ENCODE peak calls at places on chromosomes 13 and 19, in eight cellular contexts. One of them, this sample, is unnamed.

GRCh38 chr13:78193853-78194252 is 275.2 kb upstream of the EDNRB start:
- DNase-seq in iris pigment epithelial cell: no peak
- DNase-seq in HFF-Myc: no peak
- DNase-seq in RWPE2: no peak
- DNase-seq in effector CD4-positive, alpha-beta T cell: no peak
- DNase-seq in anterior cingulate cortex: no peak
- DNase-seq in stimulated activated CD4-positive, alpha-beta T cell treated with anti-CD3 and anti-CD28 coated beads, Interleukin-1b, Interleukin-23, amount 100 ng/mL, for 1 hour: no peak
- DNase-seq in HTR-8/SVneo: no peak
- DNase-seq in this sample: no peak

GRCh38 chr19:46030861-46031550 is 8.2 kb upstream of the PGLYRP1 start:
- DNase-seq in stimulated activated CD4-positive, alpha-beta T cell treated with anti-CD3 and anti-CD28 coated beads, Interleukin-1b, Interleukin-23, amount 100 ng/mL, for 1 hour: no peak
- DNase-seq in anterior cingulate cortex: no peak
- DNase-seq in HTR-8/SVneo: no peak
- DNase-seq in HFF-Myc: no peak
- DNase-seq in iris pigment epithelial cell: no peak
- DNase-seq in RWPE2: no peak
- DNase-seq in effector CD4-positive, alpha-beta T cell: no peak
- DNase-seq in this sample: no peak

GRCh38 chr19:1055886-1056620 is 10.9 kb upstream of the ARHGAP45 start:
- DNase-seq in iris pigment epithelial cell: no peak
- DNase-seq in RWPE2: no peak
- DNase-seq in effector CD4-positive, alpha-beta T cell: no peak
- DNase-seq in HFF-Myc: no peak
- DNase-seq in anterior cingulate cortex: no peak
- DNase-seq in stimulated activated CD4-positive, alpha-beta T cell treated with anti-CD3 and anti-CD28 coated beads, Interleukin-1b, Interleukin-23, amount 100 ng/mL, for 1 hour: no peak
- DNase-seq in HTR-8/SVneo: no peak
- DNase-seq in this sample: no peak

GRCh38 chr19:37941820-37942515 is 35.0 kb downstream of the SIPA1L3 start:
- DNase-seq in RWPE2: no peak
- DNase-seq in anterior cingulate cortex: no peak
- DNase-seq in stimulated activated CD4-positive, alpha-beta T cell treated with anti-CD3 and anti-CD28 coated beads, Interleukin-1b, Interleukin-23, amount 100 ng/mL, for 1 hour: no peak
- DNase-seq in iris pigment epithelial cell: no peak
- DNase-seq in effector CD4-positive, alpha-beta T cell: no peak
- DNase-seq in HTR-8/SVneo: no peak
- DNase-seq in HFF-Myc: no peak
- DNase-seq in this sample: no peak

GRCh38 chr13:38141792-38142191 is 207.9 kb upstream of the UFM1 start:
- DNase-seq in HFF-Myc: no peak
- DNase-seq in effector CD4-positive, alpha-beta T cell: no peak
- DNase-seq in RWPE2: no peak
- DNase-seq in iris pigment epithelial cell: peak; percentile 48
- DNase-seq in stimulated activated CD4-positive, alpha-beta T cell treated with anti-CD3 and anti-CD28 coated beads, Interleukin-1b, Interleukin-23, amount 100 ng/mL, for 1 hour: no peak
- DNase-seq in anterior cingulate cortex: no peak
- DNase-seq in HTR-8/SVneo: no peak
- DNase-seq in this sample: no peak

GRCh38 chr13:98327326-98328314 is 150.6 kb upstream of the RNF113B start:
- DNase-seq in stimulated activated CD4-positive, alpha-beta T cell treated with anti-CD3 and anti-CD28 coated beads, Interleukin-1b, Interleukin-23, amount 100 ng/mL, for 1 hour: no peak
- DNase-seq in HFF-Myc: no peak
- DNase-seq in effector CD4-positive, alpha-beta T cell: no peak
- DNase-seq in anterior cingulate cortex: no peak
- DNase-seq in HTR-8/SVneo: peak; percentile 4
- DNase-seq in RWPE2: no peak
- DNase-seq in iris pigment epithelial cell: peak; percentile 82
- DNase-seq in this sample: no peak

GRCh38 chr19:1237754-1238372 is at the start of gene CBARP:
- DNase-seq in HTR-8/SVneo: no peak
- DNase-seq in HFF-Myc: no peak
- DNase-seq in stimulated activated CD4-positive, alpha-beta T cell treated with anti-CD3 and anti-CD28 coated beads, Interleukin-1b, Interleukin-23, amount 100 ng/mL, for 1 hour: no peak
- DNase-seq in effector CD4-positive, alpha-beta T cell: no peak
- DNase-seq in iris pigment epithelial cell: no peak
- DNase-seq in RWPE2: no peak
- DNase-seq in anterior cingulate cortex: peak; percentile 57
- DNase-seq in this sample: no peak

GRCh38 chr13:80251403-80251802 is 89.5 kb downstream of the SPRY2 start:
- DNase-seq in stimulated activated CD4-positive, alpha-beta T cell treated with anti-CD3 and anti-CD28 coated beads, Interleukin-1b, Interleukin-23, amount 100 ng/mL, for 1 hour: no peak
- DNase-seq in iris pigment epithelial cell: peak; percentile 77
- DNase-seq in anterior cingulate cortex: no peak
- DNase-seq in effector CD4-positive, alpha-beta T cell: no peak
- DNase-seq in HFF-Myc: peak; percentile 59
- DNase-seq in HTR-8/SVneo: no peak
- DNase-seq in RWPE2: no peak
- DNase-seq in this sample: no peak

GRCh38 chr19:29389495-29389894 is 136.3 kb upstream of the VSTM2B start:
- DNase-seq in iris pigment epithelial cell: no peak
- DNase-seq in RWPE2: no peak
- DNase-seq in stimulated activated CD4-positive, alpha-beta T cell treated with anti-CD3 and anti-CD28 coated beads, Interleukin-1b, Interleukin-23, amount 100 ng/mL, for 1 hour: no peak
- DNase-seq in HTR-8/SVneo: no peak
- DNase-seq in effector CD4-positive, alpha-beta T cell: no peak
- DNase-seq in anterior cingulate cortex: no peak
- DNase-seq in HFF-Myc: no peak
- DNase-seq in this sample: no peak

GRCh38 chr13:114063545-114064515 is 68.6 kb downstream of the RASA3 start:
- DNase-seq in stimulated activated CD4-positive, alpha-beta T cell treated with anti-CD3 and anti-CD28 coated beads, Interleukin-1b, Interleukin-23, amount 100 ng/mL, for 1 hour: no peak
- DNase-seq in effector CD4-positive, alpha-beta T cell: no peak
- DNase-seq in RWPE2: no peak
- DNase-seq in HTR-8/SVneo: no peak
- DNase-seq in iris pigment epithelial cell: peak; percentile 59
- DNase-seq in HFF-Myc: peak; percentile 20
- DNase-seq in anterior cingulate cortex: no peak
- DNase-seq in this sample: peak; percentile 56

GRCh38 chr13:111912453-111912866 is 154.5 kb upstream of the SOX1 start:
- DNase-seq in HFF-Myc: no peak
- DNase-seq in stimulated activated CD4-positive, alpha-beta T cell treated with anti-CD3 and anti-CD28 coated beads, Interleukin-1b, Interleukin-23, amount 100 ng/mL, for 1 hour: no peak
- DNase-seq in iris pigment epithelial cell: no peak
- DNase-seq in anterior cingulate cortex: no peak
- DNase-seq in effector CD4-positive, alpha-beta T cell: no peak
- DNase-seq in RWPE2: no peak
- DNase-seq in HTR-8/SVneo: no peak
- DNase-seq in this sample: no peak

GRCh38 chr13:51156666-51157065 is 45.6 kb upstream of the C13orf42 start:
- DNase-seq in iris pigment epithelial cell: no peak
- DNase-seq in HFF-Myc: no peak
- DNase-seq in RWPE2: no peak
- DNase-seq in anterior cingulate cortex: no peak
- DNase-seq in stimulated activated CD4-positive, alpha-beta T cell treated with anti-CD3 and anti-CD28 coated beads, Interleukin-1b, Interleukin-23, amount 100 ng/mL, for 1 hour: no peak
- DNase-seq in HTR-8/SVneo: no peak
- DNase-seq in effector CD4-positive, alpha-beta T cell: no peak
- DNase-seq in this sample: no peak

GRCh38 chr13:76972430-76972829 is 19.5 kb upstream of the CLN5 start:
- DNase-seq in iris pigment epithelial cell: no peak
- DNase-seq in RWPE2: no peak
- DNase-seq in effector CD4-positive, alpha-beta T cell: no peak
- DNase-seq in HTR-8/SVneo: no peak
- DNase-seq in anterior cingulate cortex: no peak
- DNase-seq in stimulated activated CD4-positive, alpha-beta T cell treated with anti-CD3 and anti-CD28 coated beads, Interleukin-1b, Interleukin-23, amount 100 ng/mL, for 1 hour: no peak
- DNase-seq in HFF-Myc: no peak
- DNase-seq in this sample: peak; percentile 13

GRCh38 chr13:43662976-43663375 is 123.8 kb downstream of the ENOX1 start:
- DNase-seq in iris pigment epithelial cell: no peak
- DNase-seq in RWPE2: no peak
- DNase-seq in anterior cingulate cortex: no peak
- DNase-seq in stimulated activated CD4-positive, alpha-beta T cell treated with anti-CD3 and anti-CD28 coated beads, Interleukin-1b, Interleukin-23, amount 100 ng/mL, for 1 hour: no peak
- DNase-seq in HFF-Myc: no peak
- DNase-seq in HTR-8/SVneo: no peak
- DNase-seq in effector CD4-positive, alpha-beta T cell: no peak
- DNase-seq in this sample: no peak

GRCh38 chr13:28094311-28094710 is 6.1 kb downstream of the FLT3 start:
- DNase-seq in stimulated activated CD4-positive, alpha-beta T cell treated with anti-CD3 and anti-CD28 coated beads, Interleukin-1b, Interleukin-23, amount 100 ng/mL, for 1 hour: no peak
- DNase-seq in effector CD4-positive, alpha-beta T cell: no peak
- DNase-seq in anterior cingulate cortex: no peak
- DNase-seq in HFF-Myc: no peak
- DNase-seq in HTR-8/SVneo: no peak
- DNase-seq in iris pigment epithelial cell: no peak
- DNase-seq in RWPE2: no peak
- DNase-seq in this sample: no peak

GRCh38 chr19:2964874-2965273 is 12.5 kb upstream of the TLE6 start:
- DNase-seq in effector CD4-positive, alpha-beta T cell: no peak
- DNase-seq in HFF-Myc: no peak
- DNase-seq in RWPE2: no peak
- DNase-seq in anterior cingulate cortex: no peak
- DNase-seq in iris pigment epithelial cell: no peak
- DNase-seq in stimulated activated CD4-positive, alpha-beta T cell treated with anti-CD3 and anti-CD28 coated beads, Interleukin-1b, Interleukin-23, amount 100 ng/mL, for 1 hour: no peak
- DNase-seq in HTR-8/SVneo: no peak
- DNase-seq in this sample: no peak

GRCh38 chr19:28468701-28469459 is 744.1 kb downstream of the UQCRFS1 start:
- DNase-seq in iris pigment epithelial cell: no peak
- DNase-seq in effector CD4-positive, alpha-beta T cell: no peak
- DNase-seq in HFF-Myc: no peak
- DNase-seq in anterior cingulate cortex: no peak
- DNase-seq in HTR-8/SVneo: no peak
- DNase-seq in RWPE2: no peak
- DNase-seq in stimulated activated CD4-positive, alpha-beta T cell treated with anti-CD3 and anti-CD28 coated beads, Interleukin-1b, Interleukin-23, amount 100 ng/mL, for 1 hour: no peak
- DNase-seq in this sample: no peak

GRCh38 chr19:16943942-16944625 is 55.3 kb downstream of the F2RL3 start:
- DNase-seq in stimulated activated CD4-positive, alpha-beta T cell treated with anti-CD3 and anti-CD28 coated beads, Interleukin-1b, Interleukin-23, amount 100 ng/mL, for 1 hour: no peak
- DNase-seq in HFF-Myc: no peak
- DNase-seq in HTR-8/SVneo: no peak
- DNase-seq in effector CD4-positive, alpha-beta T cell: no peak
- DNase-seq in RWPE2: no peak
- DNase-seq in iris pigment epithelial cell: no peak
- DNase-seq in anterior cingulate cortex: no peak
- DNase-seq in this sample: no peak

GRCh38 chr19:46881092-46881491 is 20.3 kb downstream of the ARHGAP35 start:
- DNase-seq in stimulated activated CD4-positive, alpha-beta T cell treated with anti-CD3 and anti-CD28 coated beads, Interleukin-1b, Interleukin-23, amount 100 ng/mL, for 1 hour: no peak
- DNase-seq in effector CD4-positive, alpha-beta T cell: no peak
- DNase-seq in iris pigment epithelial cell: no peak
- DNase-seq in HFF-Myc: no peak
- DNase-seq in RWPE2: no peak
- DNase-seq in anterior cingulate cortex: no peak
- DNase-seq in HTR-8/SVneo: no peak
- DNase-seq in this sample: no peak

GRCh38 chr13:73365240-73365639 is 306.4 kb downstream of the KLF5 start:
- DNase-seq in HTR-8/SVneo: no peak
- DNase-seq in RWPE2: no peak
- DNase-seq in anterior cingulate cortex: no peak
- DNase-seq in iris pigment epithelial cell: no peak
- DNase-seq in effector CD4-positive, alpha-beta T cell: no peak
- DNase-seq in stimulated activated CD4-positive, alpha-beta T cell treated with anti-CD3 and anti-CD28 coated beads, Interleukin-1b, Interleukin-23, amount 100 ng/mL, for 1 hour: no peak
- DNase-seq in HFF-Myc: no peak
- DNase-seq in this sample: no peak

GRCh38 chr19:44951179-44952159 is 3.7 kb upstream of the CLPTM1 start:
- DNase-seq in stimulated activated CD4-positive, alpha-beta T cell treated with anti-CD3 and anti-CD28 coated beads, Interleukin-1b, Interleukin-23, amount 100 ng/mL, for 1 hour: peak; percentile 21
- DNase-seq in RWPE2: no peak
- DNase-seq in effector CD4-positive, alpha-beta T cell: peak; percentile 71
- DNase-seq in iris pigment epithelial cell: peak; percentile 76
- DNase-seq in HFF-Myc: peak; percentile 58
- DNase-seq in HTR-8/SVneo: peak; percentile 80
- DNase-seq in anterior cingulate cortex: peak; percentile 87
- DNase-seq in this sample: peak; percentile 86

GRCh38 chr19:19550454-19550842 is 12.4 kb downstream of the CILP2 start:
- DNase-seq in anterior cingulate cortex: no peak
- DNase-seq in iris pigment epithelial cell: peak; percentile 39
- DNase-seq in effector CD4-positive, alpha-beta T cell: no peak
- DNase-seq in stimulated activated CD4-positive, alpha-beta T cell treated with anti-CD3 and anti-CD28 coated beads, Interleukin-1b, Interleukin-23, amount 100 ng/mL, for 1 hour: no peak
- DNase-seq in HTR-8/SVneo: no peak
- DNase-seq in HFF-Myc: no peak
- DNase-seq in RWPE2: no peak
- DNase-seq in this sample: no peak

GRCh38 chr13:46905249-46905648 is 8.4 kb upstream of the HTR2A start:
- DNase-seq in HTR-8/SVneo: no peak
- DNase-seq in stimulated activated CD4-positive, alpha-beta T cell treated with anti-CD3 and anti-CD28 coated beads, Interleukin-1b, Interleukin-23, amount 100 ng/mL, for 1 hour: no peak
- DNase-seq in HFF-Myc: no peak
- DNase-seq in RWPE2: no peak
- DNase-seq in effector CD4-positive, alpha-beta T cell: no peak
- DNase-seq in anterior cingulate cortex: no peak
- DNase-seq in iris pigment epithelial cell: no peak
- DNase-seq in this sample: no peak

GRCh38 chr13:39501711-39502324 is 101.2 kb downstream of the LHFPL6 start:
- DNase-seq in RWPE2: no peak
- DNase-seq in iris pigment epithelial cell: no peak
- DNase-seq in HFF-Myc: no peak
- DNase-seq in anterior cingulate cortex: no peak
- DNase-seq in effector CD4-positive, alpha-beta T cell: no peak
- DNase-seq in HTR-8/SVneo: no peak
- DNase-seq in stimulated activated CD4-positive, alpha-beta T cell treated with anti-CD3 and anti-CD28 coated beads, Interleukin-1b, Interleukin-23, amount 100 ng/mL, for 1 hour: no peak
- DNase-seq in this sample: peak; percentile 28

GRCh38 chr19:15869109-15869555 is 28.7 kb downstream of the CYP4F2 start:
- DNase-seq in HFF-Myc: no peak
- DNase-seq in anterior cingulate cortex: peak; percentile 2
- DNase-seq in effector CD4-positive, alpha-beta T cell: peak; percentile 14
- DNase-seq in HTR-8/SVneo: peak; percentile 68
- DNase-seq in iris pigment epithelial cell: peak; percentile 43
- DNase-seq in RWPE2: no peak
- DNase-seq in stimulated activated CD4-positive, alpha-beta T cell treated with anti-CD3 and anti-CD28 coated beads, Interleukin-1b, Interleukin-23, amount 100 ng/mL, for 1 hour: peak; percentile 4
- DNase-seq in this sample: peak; percentile 69

GRCh38 chr13:27311518-27312208 is 41.0 kb downstream of the RASL11A start:
- DNase-seq in HTR-8/SVneo: no peak
- DNase-seq in RWPE2: no peak
- DNase-seq in HFF-Myc: no peak
- DNase-seq in anterior cingulate cortex: no peak
- DNase-seq in stimulated activated CD4-positive, alpha-beta T cell treated with anti-CD3 and anti-CD28 coated beads, Interleukin-1b, Interleukin-23, amount 100 ng/mL, for 1 hour: no peak
- DNase-seq in iris pigment epithelial cell: no peak
- DNase-seq in effector CD4-positive, alpha-beta T cell: no peak
- DNase-seq in this sample: no peak

GRCh38 chr13:79988573-79988972 is 352.4 kb downstream of the SPRY2 start:
- DNase-seq in stimulated activated CD4-positive, alpha-beta T cell treated with anti-CD3 and anti-CD28 coated beads, Interleukin-1b, Interleukin-23, amount 100 ng/mL, for 1 hour: no peak
- DNase-seq in HTR-8/SVneo: no peak
- DNase-seq in RWPE2: no peak
- DNase-seq in iris pigment epithelial cell: peak; percentile 81
- DNase-seq in HFF-Myc: peak; percentile 15
- DNase-seq in effector CD4-positive, alpha-beta T cell: no peak
- DNase-seq in anterior cingulate cortex: no peak
- DNase-seq in this sample: no peak

GRCh38 chr13:111011899-111012298 is 97.0 kb upstream of the ANKRD10 start:
- DNase-seq in RWPE2: no peak
- DNase-seq in iris pigment epithelial cell: no peak
- DNase-seq in effector CD4-positive, alpha-beta T cell: no peak
- DNase-seq in HTR-8/SVneo: no peak
- DNase-seq in anterior cingulate cortex: no peak
- DNase-seq in HFF-Myc: no peak
- DNase-seq in stimulated activated CD4-positive, alpha-beta T cell treated with anti-CD3 and anti-CD28 coated beads, Interleukin-1b, Interleukin-23, amount 100 ng/mL, for 1 hour: no peak
- DNase-seq in this sample: no peak

GRCh38 chr19:18699403-18700054 is 16.0 kb downstream of the CRTC1 start:
- DNase-seq in iris pigment epithelial cell: no peak
- DNase-seq in anterior cingulate cortex: no peak
- DNase-seq in RWPE2: no peak
- DNase-seq in HTR-8/SVneo: no peak
- DNase-seq in effector CD4-positive, alpha-beta T cell: no peak
- DNase-seq in HFF-Myc: no peak
- DNase-seq in stimulated activated CD4-positive, alpha-beta T cell treated with anti-CD3 and anti-CD28 coated beads, Interleukin-1b, Interleukin-23, amount 100 ng/mL, for 1 hour: no peak
- DNase-seq in this sample: no peak

GRCh38 chr19:29287061-29287460 is 74.1 kb upstream of the UQCRFS1 start:
- DNase-seq in anterior cingulate cortex: no peak
- DNase-seq in effector CD4-positive, alpha-beta T cell: no peak
- DNase-seq in stimulated activated CD4-positive, alpha-beta T cell treated with anti-CD3 and anti-CD28 coated beads, Interleukin-1b, Interleukin-23, amount 100 ng/mL, for 1 hour: no peak
- DNase-seq in HFF-Myc: no peak
- DNase-seq in RWPE2: no peak
- DNase-seq in iris pigment epithelial cell: no peak
- DNase-seq in HTR-8/SVneo: no peak
- DNase-seq in this sample: peak; percentile 29

GRCh38 chr19:51084505-51084904 is 1.8 kb upstream of the KLK14 start:
- DNase-seq in effector CD4-positive, alpha-beta T cell: no peak
- DNase-seq in anterior cingulate cortex: no peak
- DNase-seq in stimulated activated CD4-positive, alpha-beta T cell treated with anti-CD3 and anti-CD28 coated beads, Interleukin-1b, Interleukin-23, amount 100 ng/mL, for 1 hour: no peak
- DNase-seq in HTR-8/SVneo: no peak
- DNase-seq in HFF-Myc: no peak
- DNase-seq in RWPE2: no peak
- DNase-seq in iris pigment epithelial cell: no peak
- DNase-seq in this sample: no peak

GRCh38 chr13:41398494-41399190 is 58.7 kb upstream of the RGCC start:
- DNase-seq in iris pigment epithelial cell: no peak
- DNase-seq in RWPE2: no peak
- DNase-seq in stimulated activated CD4-positive, alpha-beta T cell treated with anti-CD3 and anti-CD28 coated beads, Interleukin-1b, Interleukin-23, amount 100 ng/mL, for 1 hour: no peak
- DNase-seq in HTR-8/SVneo: no peak
- DNase-seq in anterior cingulate cortex: no peak
- DNase-seq in effector CD4-positive, alpha-beta T cell: no peak
- DNase-seq in HFF-Myc: no peak
- DNase-seq in this sample: no peak

GRCh38 chr19:48746738-48747575 is at the start of gene IZUMO1:
- DNase-seq in iris pigment epithelial cell: peak; percentile 94
- DNase-seq in HTR-8/SVneo: peak; percentile 93
- DNase-seq in HFF-Myc: peak; percentile 73
- DNase-seq in effector CD4-positive, alpha-beta T cell: peak; percentile 41
- DNase-seq in stimulated activated CD4-positive, alpha-beta T cell treated with anti-CD3 and anti-CD28 coated beads, Interleukin-1b, Interleukin-23, amount 100 ng/mL, for 1 hour: no peak
- DNase-seq in anterior cingulate cortex: peak; percentile 77
- DNase-seq in RWPE2: no peak
- DNase-seq in this sample: peak; percentile 83

GRCh38 chr13:80436571-80437169 is 95.7 kb upstream of the SPRY2 start:
- DNase-seq in RWPE2: no peak
- DNase-seq in HFF-Myc: no peak
- DNase-seq in HTR-8/SVneo: no peak
- DNase-seq in stimulated activated CD4-positive, alpha-beta T cell treated with anti-CD3 and anti-CD28 coated beads, Interleukin-1b, Interleukin-23, amount 100 ng/mL, for 1 hour: no peak
- DNase-seq in anterior cingulate cortex: no peak
- DNase-seq in iris pigment epithelial cell: no peak
- DNase-seq in effector CD4-positive, alpha-beta T cell: no peak
- DNase-seq in this sample: no peak